ENCODE peak calls at places on chromosomes 3 and 15, in four cellular contexts. J is fibroblast of mammary gland, V is epithelial cell of esophagus, R is suprapubic skin. B is an unnamed sample.

GRCh38 chr3:8888296-8888915 is 74.9 kb downstream of the RAD18 start:
- DNase-seq in J (no peak), V (no peak), R (no peak), B (peak; percentile 54)

GRCh38 chr3:23740517-23741402 is 65.0 kb upstream of the UBE2E1 start:
- DNase-seq in J (peak; percentile 64), V (peak; percentile 99), R (no peak), B (no peak)

GRCh38 chr3:143436231-143436930 is 316.8 kb downstream of the CHST2 start:
- DNase-seq in J (peak; percentile 87), V (no peak), R (no peak), B (peak; percentile 82)

GRCh38 chr3:66597316-66597863 is 96.6 kb upstream of the LRIG1 start:
- DNase-seq in J (no peak), V (no peak), R (no peak), B (no peak)

GRCh38 chr3:159480046-159480445 is 508.6 kb upstream of the IL12A start:
- DNase-seq in J (no peak), V (peak; percentile 94), R (no peak), B (no peak)

GRCh38 chr3:5271061-5271683 is 83.7 kb downstream of the EDEM1 start:
- DNase-seq in J (no peak), V (no peak), R (no peak), B (no peak)

GRCh38 chr15:20357139-20358065 is 184.2 kb downstream of the GOLGA6L6 start:
- DNase-seq in J (no peak), V (no peak), R (peak; percentile 80), B (no peak)

GRCh38 chr3:23648326-23648964 is 157.3 kb upstream of the UBE2E1 start:
- DNase-seq in J (peak; percentile 76), V (no peak), R (no peak), B (peak; percentile 68)

GRCh38 chr15:81373996-81374395 is at the start of gene TMC3:
- DNase-seq in J (no peak), V (no peak), R (no peak), B (no peak)

GRCh38 chr15:26200427-26200826 is 337.3 kb upstream of the ATP10A start:
- DNase-seq in J (no peak), V (no peak), R (no peak), B (no peak)

GRCh38 chr3:25635038-25635437 is 29.7 kb downstream of the TOP2B start:
- DNase-seq in J (no peak), V (no peak), R (no peak), B (no peak)

GRCh38 chr15:43410572-43411214 is 39.8 kb downstream of the TUBGCP4 start:
- DNase-seq in J (peak; percentile 10), V (peak; percentile 60), R (no peak), B (peak; percentile 46)

GRCh38 chr15:85762039-85762755 is 32.5 kb downstream of the KLHL25 start:
- DNase-seq in J (no peak), V (no peak), R (no peak), B (no peak)

GRCh38 chr3:113897373-113897777 is 50.4 kb upstream of the ZDHHC23 start:
- DNase-seq in J (no peak), V (peak; percentile 76), R (no peak), B (no peak)

DNA sequence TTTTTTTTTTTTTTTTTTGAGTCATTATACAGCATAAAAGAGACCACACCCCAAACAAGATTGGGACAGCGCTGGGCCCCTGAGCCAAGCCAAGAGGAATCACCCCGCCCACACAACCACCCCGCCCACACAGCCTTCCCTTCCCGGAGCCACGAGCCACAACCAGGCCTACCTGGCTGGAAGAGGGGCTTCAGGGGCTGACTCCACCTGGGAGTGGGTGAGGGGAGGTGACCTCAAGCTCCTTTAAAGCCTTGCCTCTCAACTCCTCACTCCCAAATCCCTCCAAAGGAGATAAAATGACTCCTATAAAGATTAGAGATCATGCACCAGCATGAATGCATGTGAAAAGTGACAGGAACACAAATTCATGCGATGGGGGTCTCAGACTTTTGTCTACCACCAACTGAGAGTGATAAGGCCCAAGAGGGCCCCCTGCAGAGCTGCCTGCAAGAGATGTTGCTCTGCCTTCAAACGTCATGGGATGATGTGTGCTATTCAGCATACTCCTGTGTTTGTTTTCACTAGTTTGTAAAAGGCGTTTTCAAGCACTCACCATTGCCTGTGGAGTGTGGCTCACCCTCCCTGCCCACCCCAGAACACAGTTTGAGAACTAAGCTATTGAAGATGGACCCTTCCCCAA is 23.1 kb upstream of the KLF13 start:
- DNase-seq in J (peak; percentile 21), V (peak; percentile 32), R (peak; percentile 88), B (peak; percentile 11)
- TF ChIP-seq CTCF in J (no peak), V (no peak), R (no peak), B (no peak)

GRCh38 chr3:70982274-70982673 is 601.3 kb downstream of the FOXP1 start:
- DNase-seq in J (peak; percentile 63), V (no peak), R (no peak), B (peak; percentile 47)

GRCh38 chr3:70980646-70981031 is 602.9 kb downstream of the FOXP1 start:
- DNase-seq in J (no peak), V (no peak), R (no peak), B (no peak)

GRCh38 chr3:70981252-70981933 is 602.1 kb downstream of the FOXP1 start:
- DNase-seq in J (no peak), V (no peak), R (no peak), B (no peak)

GRCh38 chr3:70984756-70985155 is 598.8 kb downstream of the FOXP1 start:
- DNase-seq in J (peak; percentile 49), V (no peak), R (no peak), B (no peak)

GRCh38 chr3:70982700-70983140 is 600.8 kb downstream of the FOXP1 start:
- DNase-seq in J (peak; percentile 91), V (peak; percentile 95), R (no peak), B (peak; percentile 89)
- H3K4me3 ChIP-seq in J (no peak overlapping the region), V (no peak overlapping the region), R (peak overlapping the region; percentile 11), B (no peak overlapping the region)

DNA sequence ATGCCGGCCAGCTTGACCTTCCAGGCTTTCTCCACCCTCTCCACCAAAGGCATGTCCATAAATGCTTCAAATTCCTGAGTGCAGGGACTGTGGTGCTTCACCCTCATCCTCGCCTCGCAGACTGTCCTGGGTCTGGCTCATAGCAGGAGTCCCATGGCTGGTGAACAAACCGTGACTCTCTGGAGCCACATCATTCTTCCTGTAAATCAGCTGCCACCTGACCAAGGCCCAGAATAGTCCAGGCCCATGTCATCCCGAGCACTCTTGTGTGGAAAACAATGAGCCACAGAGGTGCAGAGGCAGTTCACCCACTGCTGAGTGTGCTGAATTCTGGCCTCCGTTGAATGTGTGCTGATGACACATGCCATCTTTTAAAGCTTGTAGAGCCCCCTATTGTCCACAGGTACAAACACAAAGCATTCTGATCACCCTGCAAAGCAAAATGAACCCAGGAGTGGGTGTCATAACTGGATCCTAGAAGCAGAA is 68.6 kb downstream of the ABHD5 start:
- DNase-seq in J (peak; percentile 79), V (peak; percentile 60), R (no peak), B (peak; percentile 92)
- TF ChIP-seq CTCF in J (peak; percentile 45), V (no peak), R (no peak), B (peak; percentile 26)

GRCh38 chr3:39147711-39148115 is 5.7 kb downstream of the CSRNP1 start:
- DNase-seq in J (peak; percentile 51), V (no peak), R (no peak), B (peak; percentile 64)
- H3K4me3 ChIP-seq in J (no peak overlapping the region), V (no peak overlapping the region), R (peak overlapping the region; percentile 96), B (peak overlapping the region; percentile 6)

DNA sequence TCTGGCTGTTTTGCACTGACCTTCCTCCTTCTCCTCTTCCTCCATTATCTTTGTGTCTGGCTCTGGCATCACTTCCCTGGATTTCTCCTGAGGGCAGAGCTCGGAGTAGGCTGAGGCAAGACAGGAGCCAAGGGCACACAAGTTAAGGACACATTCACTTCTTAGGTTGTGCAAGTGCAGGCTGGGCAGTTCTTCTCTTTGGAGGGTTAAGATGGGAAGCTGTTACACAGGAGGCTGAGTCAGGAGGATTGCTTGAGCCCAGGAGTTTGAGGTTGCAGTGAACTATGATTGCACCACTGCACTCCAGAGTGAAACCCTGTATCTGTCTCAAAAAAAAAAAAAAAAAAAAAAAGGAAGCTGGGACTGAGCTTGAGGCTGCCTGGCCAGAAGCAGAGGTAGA is 176.2 kb upstream of the ANKRD28 start:
- DNase-seq in J (no peak), V (no peak), R (no peak), B (no peak)
- TF ChIP-seq CTCF in J (no peak), V (no peak), R (no peak), B (no peak)

GRCh38 chr3:36907911-36908646 is 36.8 kb downstream of the TRANK1 start:
- DNase-seq in J (peak; percentile 74), V (peak; percentile 57), R (no peak), B (peak; percentile 51)
- H3K4me3 ChIP-seq in J (peak overlapping the region; percentile 67), V (peak overlapping the region; percentile 16), R (peak overlapping the region; percentile 47), B (peak overlapping the region; percentile 59)

DNA sequence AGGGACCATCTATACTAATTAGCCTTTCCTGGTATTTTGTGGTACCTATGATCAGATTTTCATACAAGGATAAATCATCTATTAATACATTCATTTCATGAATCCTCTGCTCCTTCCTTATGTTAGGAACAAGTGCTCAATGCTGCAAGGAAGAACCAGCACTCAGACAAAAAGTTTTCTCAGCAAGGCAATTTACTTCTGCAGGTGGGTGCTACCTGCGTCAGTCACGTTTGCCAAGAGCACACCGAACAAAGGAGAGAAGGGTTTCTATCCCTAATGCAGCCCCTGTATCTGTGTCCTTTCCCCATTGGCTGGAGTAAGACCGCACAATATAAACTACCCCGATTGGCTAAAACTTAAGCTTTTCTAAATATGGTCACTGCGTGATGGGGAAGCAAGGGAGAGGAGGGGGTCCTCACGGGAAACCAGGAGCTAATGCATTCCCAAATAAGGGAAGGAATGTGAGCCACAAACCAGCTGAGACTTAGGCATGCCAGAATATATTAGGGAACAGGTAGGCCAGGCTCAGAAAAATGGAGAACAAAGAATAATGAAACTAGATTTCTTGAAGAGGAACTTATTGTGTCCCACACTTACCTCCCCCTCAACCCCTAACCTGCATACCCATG is 76.5 kb downstream of the AQR start:
- DNase-seq in J (no peak), V (no peak), R (no peak), B (no peak)
- TF ChIP-seq CTCF in J (no peak), V (no peak), R (no peak), B (no peak)

GRCh38 chr3:134601539-134602439 is 49.0 kb downstream of the KY start:
- DNase-seq in J (peak; percentile 21), V (no peak), R (no peak), B (peak; percentile 63)

GRCh38 chr3:134603480-134603879 is 47.3 kb downstream of the KY start:
- DNase-seq in J (no peak), V (no peak), R (no peak), B (no peak)

GRCh38 chr3:134600685-134601502 is 49.9 kb downstream of the KY start:
- DNase-seq in J (peak; percentile 49), V (peak; percentile 66), R (no peak), B (peak; percentile 60)

GRCh38 chr3:134603956-134604355 is 46.9 kb downstream of the KY start:
- DNase-seq in J (no peak), V (no peak), R (no peak), B (no peak)

DNA sequence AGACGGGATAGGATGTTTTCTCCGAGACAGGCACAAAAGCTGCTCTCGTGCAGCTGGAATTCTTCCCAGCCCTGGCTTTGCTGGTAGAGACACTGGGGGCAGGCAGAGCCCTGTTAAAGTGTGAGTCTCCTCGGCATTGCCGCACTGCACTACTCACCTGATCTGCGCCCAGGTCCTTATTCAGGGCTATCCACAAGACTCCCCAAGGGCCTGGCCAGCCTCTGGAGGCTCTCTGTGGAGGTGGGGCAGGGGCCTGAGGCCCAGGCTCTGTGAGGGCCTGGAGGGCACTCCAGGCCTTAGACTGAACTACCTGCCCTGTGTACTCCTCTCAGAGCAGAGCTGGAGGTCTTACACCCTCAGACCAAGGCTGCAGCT is 48.4 kb downstream of the KY start:
- DNase-seq in J (no peak), V (no peak), R (no peak), B (no peak)
- H3K4me3 ChIP-seq in J (no peak overlapping the region), V (no peak overlapping the region), R (no peak overlapping the region), B (no peak overlapping the region)